ENCODE peak calls at places on chromosomes 5 and 9, in seven cellular contexts. Z is stimulated activated CD8-positive, alpha-beta memory T cell treated with anti-CD3 and anti-CD28 coated beads, Interleukin-4, amount 100 ng/mL, for 1 hour; M is AG04450; B is cardiac fibroblast; S is SK-N-SH; I is vagina; V is stimulated activated CD4-positive, alpha-beta T cell treated with anti-CD3 and anti-CD28 coated beads, Interleukin-4, amount 100 ng/mL, for 24 hours. J is an unnamed sample.

GRCh38 chr5:125012727-125013451 is 266.4 kb upstream of the ZNF608 start:
- DNase-seq in Z (no peak), M (no peak), B (no peak), S (no peak), I (no peak), V (no peak), J (no peak)

GRCh38 chr5:95958308-95959014 is 3.2 kb downstream of the ELL2 start:
- DNase-seq in Z (no peak), M (no peak), B (peak), S (no peak), I (no peak), V (no peak), J (no peak)

GRCh38 chr5:43313854-43314457 is 744 bp upstream of the HMGCS1 start:
- DNase-seq in Z (no peak), M (no peak), B (no peak), S (no peak), I (no peak), V (peak), J (no peak)

GRCh38 chr5:64165500-64166200 is at the start of gene RNF180:
- DNase-seq in Z (no peak), M (no peak), B (peak), S (peak), I (no peak), V (no peak), J (no peak)

GRCh38 chr9:92666236-92666635 is 3.7 kb downstream of the IPPK start:
- DNase-seq in Z (no peak), M (no peak), B (no peak), S (no peak), I (no peak), V (no peak), J (no peak)

GRCh38 chr5:116652903-116653302 is 78.3 kb upstream of the SEMA6A start:
- DNase-seq in Z (no peak), M (no peak), B (peak), S (no peak), I (no peak), V (no peak), J (no peak)

GRCh38 chr9:38068866-38069628 is at the start of gene SHB:
- DNase-seq in Z (peak), M (no peak), B (peak), S (peak), I (no peak), V (peak), J (no peak)

GRCh38 chr9:135075234-135076142 is 12.0 kb upstream of the OLFM1 start:
- DNase-seq in Z (no peak), M (no peak), B (peak), S (peak), I (no peak), V (no peak), J (no peak)

GRCh38 chr5:131198625-131199024 is 27.9 kb downstream of the LYRM7 start:
- DNase-seq in Z (no peak), M (no peak), B (peak), S (no peak), I (no peak), V (no peak), J (no peak)

GRCh38 chr9:135007601-135008000 is 79.9 kb upstream of the OLFM1 start:
- DNase-seq in Z (no peak), M (no peak), B (no peak), S (no peak), I (no peak), V (no peak), J (no peak)

GRCh38 chr5:150234606-150235547 is 45.0 kb downstream of the SLC6A7 start:
- DNase-seq in Z (no peak), M (no peak), B (no peak), S (no peak), I (no peak), V (no peak), J (no peak)

GRCh38 chr9:84285381-84285780 is 55.2 kb downstream of the SLC28A3 start:
- DNase-seq in Z (no peak), M (no peak), B (no peak), S (no peak), I (no peak), V (no peak), J (no peak)

GRCh38 chr5:157038568-157039187 is 20.2 kb downstream of the HAVCR1 start:
- DNase-seq in Z (no peak), M (no peak), B (no peak), S (no peak), I (no peak), V (no peak), J (no peak)

GRCh38 chr9:107836300-107836699 is 346.7 kb upstream of the KLF4 start:
- DNase-seq in Z (no peak), M (no peak), B (no peak), S (no peak), I (no peak), V (no peak), J (no peak)

GRCh38 chr9:95459867-95460626 is 56.7 kb downstream of the PTCH1 start:
- DNase-seq in Z (no peak), M (no peak), B (no peak), S (no peak), I (no peak), V (no peak), J (no peak)

GRCh38 chr9:111967621-111968020 is 71.0 kb downstream of the UGCG start:
- DNase-seq in Z (no peak), M (no peak), B (no peak), S (no peak), I (no peak), V (no peak), J (no peak)

GRCh38 chr5:123756325-123756664 is 244.3 kb downstream of the CSNK1G3 start:
- DNase-seq in Z (no peak), M (no peak), B (no peak), S (no peak), I (no peak), V (no peak), J (no peak)

GRCh38 chr9:130660326-130660682 is 4.1 kb upstream of the PRDM12 start:
- DNase-seq in Z (no peak), M (no peak), B (no peak), S (no peak), I (no peak), V (no peak), J (no peak)

GRCh38 chr5:76607353-76607871 is 15.8 kb downstream of the F2RL2 start:
- DNase-seq in Z (no peak), M (no peak), B (peak), S (no peak), I (no peak), V (no peak), J (no peak)

GRCh38 chr5:53825926-53826325 is 265.5 kb downstream of the NDUFS4 start:
- DNase-seq in Z (no peak), M (no peak), B (no peak), S (no peak), I (no peak), V (no peak), J (no peak)

GRCh38 chr5:481347-481746 is 38.4 kb downstream of the EXOC3 start:
- DNase-seq in Z (no peak), M (no peak), B (no peak), S (no peak), I (no peak), V (no peak), J (no peak)

GRCh38 chr9:1510712-1511111 is 460.6 kb downstream of the DMRT2 start:
- DNase-seq in Z (no peak), M (no peak), B (no peak), S (no peak), I (no peak), V (no peak), J (no peak)